ENCODE peak calls at places on chromosome 16, in six cellular contexts. S, H, W, R, K and Y are unnamed samples.

GRCh38 chr16:72400257-72401078 is 228.5 kb upstream of the PMFBP1 start:
- DNase-seq in S (peak), H (peak), W (peak), R (no peak), K (no peak), Y (peak)

GRCh38 chr16:82059983-82060421 is 24.9 kb downstream of the HSD17B2 start:
- DNase-seq in S (no peak), H (peak), W (no peak), R (no peak), K (no peak), Y (no peak)

GRCh38 chr16:20387978-20388377 is 16.6 kb downstream of the PDILT start:
- DNase-seq in S (no peak), H (no peak), W (no peak), R (no peak), K (no peak), Y (no peak)

GRCh38 chr16:82735176-82735575 is 108.4 kb downstream of the CDH13 start:
- DNase-seq in S (no peak), H (peak), W (no peak), R (peak), K (no peak), Y (no peak)

GRCh38 chr16:85249830-85250455 is 137.7 kb upstream of the CIBAR2 start:
- DNase-seq in S (no peak), H (no peak), W (no peak), R (no peak), K (no peak), Y (no peak)

GRCh38 chr16:17470871-17471744 is at the start of gene XYLT1:
- DNase-seq in S (peak), H (peak), W (peak), R (peak), K (peak), Y (no peak)

GRCh38 chr16:90057738-90058173 is 19.4 kb downstream of the PRDM7 start:
- DNase-seq in S (peak), H (no peak), W (no peak), R (no peak), K (no peak), Y (no peak)

GRCh38 chr16:85738878-85739715 is 11.8 kb downstream of the C16orf74 start:
- DNase-seq in S (no peak), H (no peak), W (no peak), R (no peak), K (no peak), Y (no peak)

GRCh38 chr16:10308305-10309193 is 77.3 kb upstream of the ATF7IP2 start:
- DNase-seq in S (no peak), H (no peak), W (no peak), R (no peak), K (no peak), Y (no peak)

GRCh38 chr16:73717266-73718057 is 579.2 kb upstream of the PSMD7 start:
- DNase-seq in S (no peak), H (no peak), W (no peak), R (no peak), K (no peak), Y (no peak)

GRCh38 chr16:89971495-89972243 is 23.1 kb downstream of the DEF8 start:
- DNase-seq in S (no peak), H (no peak), W (no peak), R (peak), K (no peak), Y (no peak)

GRCh38 chr16:88442811-88443576 is 10.1 kb upstream of the ZFPM1 start:
- DNase-seq in S (peak), H (peak), W (peak), R (peak), K (peak), Y (peak)

GRCh38 chr16:55622930-55623561 is 32.7 kb upstream of the SLC6A2 start:
- DNase-seq in S (no peak), H (no peak), W (no peak), R (no peak), K (no peak), Y (peak)

GRCh38 chr16:22628994-22629393 is 118.3 kb downstream of the NPIPB5 start:
- DNase-seq in S (no peak), H (no peak), W (no peak), R (no peak), K (no peak), Y (no peak)

GRCh38 chr16:69003500-69003899 is 102.0 kb upstream of the HAS3 start:
- DNase-seq in S (no peak), H (no peak), W (no peak), R (no peak), K (no peak), Y (peak)

GRCh38 chr16:29664133-29664912 is 1.3 kb downstream of the SPN start:
- DNase-seq in S (peak), H (no peak), W (peak), R (peak), K (peak), Y (no peak)

GRCh38 chr16:77767826-77768225 is 20.5 kb upstream of the VAT1L start:
- DNase-seq in S (no peak), H (no peak), W (no peak), R (no peak), K (no peak), Y (no peak)

GRCh38 chr16:54077412-54077821 is 209.2 kb downstream of the IRX3 start:
- DNase-seq in S (peak), H (peak), W (no peak), R (no peak), K (no peak), Y (no peak)

GRCh38 chr16:26963109-26963508 is 103.6 kb upstream of the C16orf82 start:
- DNase-seq in S (peak), H (no peak), W (no peak), R (no peak), K (peak), Y (peak)

GRCh38 chr16:24723663-24724062 is 5.8 kb upstream of the TNRC6A start:
- DNase-seq in S (no peak), H (no peak), W (no peak), R (no peak), K (no peak), Y (no peak)

GRCh38 chr16:67101301-67101675 is 8.5 kb upstream of the PHAF1 start:
- DNase-seq in S (no peak), H (no peak), W (no peak), R (no peak), K (no peak), Y (no peak)

GRCh38 chr16:58494981-58495860 is 4.7 kb upstream of the NDRG4 start:
- DNase-seq in S (peak), H (peak), W (peak), R (peak), K (peak), Y (peak)

GRCh38 chr16:4537376-4538066 is 1.1 kb downstream of the CDIP1 start:
- DNase-seq in S (no peak), H (no peak), W (no peak), R (peak), K (peak), Y (no peak)

GRCh38 chr16:89848974-89849373 is 20.7 kb downstream of the SPIRE2 start:
- DNase-seq in S (no peak), H (no peak), W (no peak), R (no peak), K (no peak), Y (peak)

GRCh38 chr16:67013238-67013822 is 15.6 kb upstream of the CBFB start:
- DNase-seq in S (no peak), H (peak), W (no peak), R (peak), K (no peak), Y (peak)

GRCh38 chr16:17972460-17972943 is 364.0 kb downstream of the NPIPA8 start:
- DNase-seq in S (no peak), H (no peak), W (no peak), R (no peak), K (no peak), Y (no peak)

GRCh38 chr16:3915438-3916250 is 35.1 kb upstream of the CREBBP start:
- DNase-seq in S (no peak), H (no peak), W (no peak), R (no peak), K (no peak), Y (no peak)

GRCh38 chr16:83954577-83955016 is 1.6 kb downstream of the OSGIN1 start:
- DNase-seq in S (no peak), H (peak), W (no peak), R (no peak), K (no peak), Y (peak)

GRCh38 chr16:80047796-80048649 is 447.5 kb upstream of the MAF start:
- DNase-seq in S (no peak), H (no peak), W (no peak), R (no peak), K (no peak), Y (no peak)

GRCh38 chr16:68786685-68787418 is 49.8 kb downstream of the CDH1 start:
- DNase-seq in S (no peak), H (peak), W (no peak), R (no peak), K (no peak), Y (peak)

GRCh38 chr16:49483251-49483650 is 109.6 kb downstream of the C16orf78 start:
- DNase-seq in S (no peak), H (no peak), W (no peak), R (no peak), K (no peak), Y (no peak)

GRCh38 chr16:79758615-79759346 is 158.2 kb upstream of the MAF start:
- DNase-seq in S (no peak), H (no peak), W (no peak), R (no peak), K (no peak), Y (no peak)